ENCODE peak calls at places on chromosome 6, in four cellular contexts. One of them, this sample, is unnamed.

GRCh38 chr6:168159503-168159902 is 80.5 kb upstream of the FRMD1 start:
- DNase-seq in GM23338: no peak
- DNase-seq in transverse colon: no peak
- DNase-seq in CD8-positive, alpha-beta T cell: no peak
- DNase-seq in this sample: no peak

GRCh38 chr6:137866200-137866913 is 702 bp upstream of the TNFAIP3 start:
- DNase-seq in transverse colon: no peak
- DNase-seq in CD8-positive, alpha-beta T cell: peak
- DNase-seq in GM23338: peak
- DNase-seq in this sample: peak

GRCh38 chr6:114342086-114342825 is 567 bp downstream of the HS3ST5 start:
- DNase-seq in transverse colon: peak
- DNase-seq in GM23338: peak
- DNase-seq in CD8-positive, alpha-beta T cell: no peak
- DNase-seq in this sample: peak

GRCh38 chr6:6515691-6516607 is 72.6 kb upstream of the LY86 start:
- DNase-seq in CD8-positive, alpha-beta T cell: peak
- DNase-seq in transverse colon: no peak
- DNase-seq in GM23338: no peak
- DNase-seq in this sample: no peak

GRCh38 chr6:159068904-159069578 is 24.2 kb upstream of the TAGAP start:
- DNase-seq in CD8-positive, alpha-beta T cell: no peak
- DNase-seq in GM23338: peak
- DNase-seq in transverse colon: no peak
- DNase-seq in this sample: no peak

GRCh38 chr6:72553531-72554202 is 68.2 kb upstream of the KCNQ5 start:
- DNase-seq in GM23338: peak
- DNase-seq in CD8-positive, alpha-beta T cell: no peak
- DNase-seq in transverse colon: no peak
- DNase-seq in this sample: no peak

GRCh38 chr6:133923938-133924593 is 29.0 kb upstream of the TBPL1 start:
- DNase-seq in transverse colon: peak
- DNase-seq in GM23338: peak
- DNase-seq in CD8-positive, alpha-beta T cell: peak
- DNase-seq in this sample: peak

GRCh38 chr6:103122766-103123601 is 1729.5 kb downstream of the GRIK2 start:
- DNase-seq in CD8-positive, alpha-beta T cell: no peak
- DNase-seq in GM23338: peak
- DNase-seq in transverse colon: peak
- DNase-seq in this sample: peak

GRCh38 chr6:82458147-82458546 is 94.5 kb downstream of the TPBG start:
- DNase-seq in transverse colon: no peak
- DNase-seq in CD8-positive, alpha-beta T cell: no peak
- DNase-seq in GM23338: no peak
- DNase-seq in this sample: no peak

GRCh38 chr6:142478117-142478516 is 176.3 kb downstream of the ADGRG6 start:
- DNase-seq in CD8-positive, alpha-beta T cell: no peak
- DNase-seq in GM23338: peak
- DNase-seq in transverse colon: no peak
- DNase-seq in this sample: no peak

GRCh38 chr6:94636780-94637385 is 940.5 kb upstream of the MANEA start:
- DNase-seq in transverse colon: no peak
- DNase-seq in GM23338: peak
- DNase-seq in CD8-positive, alpha-beta T cell: no peak
- DNase-seq in this sample: no peak

GRCh38 chr6:154537942-154538341 is 27.5 kb upstream of the CNKSR3 start:
- DNase-seq in GM23338: no peak
- DNase-seq in transverse colon: no peak
- DNase-seq in CD8-positive, alpha-beta T cell: no peak
- DNase-seq in this sample: no peak

GRCh38 chr6:52392944-52393343 is 27.2 kb upstream of the EFHC1 start:
- DNase-seq in CD8-positive, alpha-beta T cell: no peak
- DNase-seq in transverse colon: no peak
- DNase-seq in GM23338: no peak
- DNase-seq in this sample: no peak

GRCh38 chr6:44002591-44003344 is 124.5 kb downstream of the MRPL14 start:
- DNase-seq in CD8-positive, alpha-beta T cell: peak
- DNase-seq in transverse colon: peak
- DNase-seq in GM23338: peak
- DNase-seq in this sample: peak

GRCh38 chr6:141677598-141678211 is 455.0 kb upstream of the GJE1 start:
- DNase-seq in GM23338: peak
- DNase-seq in transverse colon: no peak
- DNase-seq in CD8-positive, alpha-beta T cell: no peak
- DNase-seq in this sample: no peak

GRCh38 chr6:157921685-157922367 is 59.8 kb upstream of the SYNJ2 start:
- DNase-seq in GM23338: no peak
- DNase-seq in CD8-positive, alpha-beta T cell: no peak
- DNase-seq in transverse colon: no peak
- DNase-seq in this sample: no peak

GRCh38 chr6:107673076-107673494 is 151.0 kb downstream of the SCML4 start:
- DNase-seq in transverse colon: no peak
- DNase-seq in GM23338: no peak
- DNase-seq in CD8-positive, alpha-beta T cell: no peak
- DNase-seq in this sample: no peak

GRCh38 chr6:159097256-159097655 is 52.5 kb upstream of the TAGAP start:
- DNase-seq in GM23338: no peak
- DNase-seq in CD8-positive, alpha-beta T cell: peak
- DNase-seq in transverse colon: no peak
- DNase-seq in this sample: peak

GRCh38 chr6:159169557-159170332 is 545 bp downstream of the FNDC1 start:
- DNase-seq in CD8-positive, alpha-beta T cell: no peak
- DNase-seq in GM23338: peak
- DNase-seq in transverse colon: no peak
- DNase-seq in this sample: no peak

GRCh38 chr6:143397229-143398222 is 53.0 kb downstream of the ADAT2 start:
- DNase-seq in GM23338: peak
- DNase-seq in transverse colon: peak
- DNase-seq in CD8-positive, alpha-beta T cell: peak
- DNase-seq in this sample: no peak

GRCh38 chr6:43250992-43251373 is 7.7 kb downstream of the TTBK1 start:
- DNase-seq in CD8-positive, alpha-beta T cell: no peak
- DNase-seq in GM23338: no peak
- DNase-seq in transverse colon: no peak
- DNase-seq in this sample: no peak

GRCh38 chr6:42269553-42269952 is 51.9 kb upstream of the MRPS10 start:
- DNase-seq in transverse colon: peak
- DNase-seq in CD8-positive, alpha-beta T cell: peak
- DNase-seq in GM23338: no peak
- DNase-seq in this sample: no peak

GRCh38 chr6:42696526-42697267 is 25.7 kb downstream of the PRPH2 start:
- DNase-seq in GM23338: no peak
- DNase-seq in transverse colon: peak
- DNase-seq in CD8-positive, alpha-beta T cell: no peak
- DNase-seq in this sample: peak

GRCh38 chr6:147207851-147208754 is 3.9 kb downstream of the STXBP5 start:
- DNase-seq in CD8-positive, alpha-beta T cell: no peak
- DNase-seq in GM23338: no peak
- DNase-seq in transverse colon: no peak
- DNase-seq in this sample: no peak

GRCh38 chr6:131430531-131430930 is 142.5 kb upstream of the ARG1 start:
- DNase-seq in GM23338: no peak
- DNase-seq in transverse colon: no peak
- DNase-seq in CD8-positive, alpha-beta T cell: no peak
- DNase-seq in this sample: no peak

GRCh38 chr6:159254186-159254585 is 85.0 kb downstream of the FNDC1 start:
- DNase-seq in CD8-positive, alpha-beta T cell: no peak
- DNase-seq in transverse colon: no peak
- DNase-seq in GM23338: no peak
- DNase-seq in this sample: no peak

GRCh38 chr6:73696990-73697651 is 1.1 kb downstream of the CD109 start:
- DNase-seq in GM23338: peak
- DNase-seq in CD8-positive, alpha-beta T cell: no peak
- DNase-seq in transverse colon: no peak
- DNase-seq in this sample: no peak

GRCh38 chr6:73700060-73700459 is 4.1 kb downstream of the CD109 start:
- DNase-seq in transverse colon: no peak
- DNase-seq in CD8-positive, alpha-beta T cell: no peak
- DNase-seq in GM23338: no peak
- DNase-seq in this sample: no peak

GRCh38 chr6:73702444-73702843 is 6.4 kb downstream of the CD109 start:
- DNase-seq in GM23338: no peak
- DNase-seq in transverse colon: no peak
- DNase-seq in CD8-positive, alpha-beta T cell: no peak
- DNase-seq in this sample: no peak

GRCh38 chr6:73695619-73696421 is at the start of gene CD109:
- DNase-seq in GM23338: peak
- DNase-seq in CD8-positive, alpha-beta T cell: peak
- DNase-seq in transverse colon: peak
- DNase-seq in this sample: no peak

DNA sequence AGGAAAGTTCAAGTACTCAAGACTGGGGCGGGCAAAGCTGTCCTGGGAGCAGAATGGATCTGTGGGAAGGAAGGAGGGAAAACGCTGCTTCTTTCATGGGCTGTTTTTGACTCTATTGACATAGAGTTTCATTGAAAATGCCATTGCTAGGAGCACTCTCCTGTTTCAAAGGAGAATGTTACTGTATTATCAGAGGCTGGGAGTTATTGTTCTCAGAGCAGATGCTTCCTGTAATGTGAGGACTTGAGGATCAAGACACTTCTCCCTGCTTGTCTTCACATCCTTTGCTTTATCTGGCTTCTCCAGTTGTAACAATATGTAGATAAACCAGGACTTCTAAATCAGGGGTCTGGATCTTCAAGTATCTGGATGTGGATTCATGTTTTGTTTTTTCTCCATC is 3.7 kb downstream of the CD109 start:
- DNase-seq in transverse colon: no peak
- DNase-seq in CD8-positive, alpha-beta T cell: no peak
- DNase-seq in GM23338: no peak
- DNase-seq in this sample: no peak
- H3K27ac ChIP-seq in transverse colon: no peak
- H3K27ac ChIP-seq in CD8-positive, alpha-beta T cell: no peak
- H3K27ac ChIP-seq in GM23338: no peak
- H3K27ac ChIP-seq in this sample: no peak

DNA sequence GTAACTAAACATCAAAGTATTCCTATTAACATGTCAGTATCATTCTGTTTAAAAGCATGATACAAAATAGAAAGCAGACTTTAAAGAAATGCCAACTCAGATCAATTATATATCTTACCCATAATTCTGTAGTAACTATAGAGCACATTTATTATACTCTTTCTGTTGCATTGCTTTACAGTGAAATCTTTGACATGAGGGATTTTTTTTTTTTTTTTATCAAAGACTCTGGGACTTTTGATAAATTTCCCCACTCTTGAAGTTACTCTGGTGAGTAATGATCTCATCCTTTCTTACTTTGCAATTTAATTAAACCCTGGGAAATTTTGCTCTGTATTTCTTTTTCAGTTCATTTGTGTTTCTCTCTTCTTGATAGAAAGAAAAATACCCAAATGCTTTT is 17.4 kb downstream of the ADGRF4 start:
- DNase-seq in transverse colon: no peak
- DNase-seq in GM23338: no peak
- DNase-seq in CD8-positive, alpha-beta T cell: no peak
- DNase-seq in this sample: no peak
- H3K27ac ChIP-seq in transverse colon: no peak
- H3K27ac ChIP-seq in GM23338: no peak
- H3K27ac ChIP-seq in CD8-positive, alpha-beta T cell: no peak
- H3K27ac ChIP-seq in this sample: no peak

GRCh38 chr6:148217051-148217450 is 125.6 kb upstream of the SASH1 start:
- DNase-seq in CD8-positive, alpha-beta T cell: no peak
- DNase-seq in GM23338: no peak
- DNase-seq in transverse colon: no peak
- DNase-seq in this sample: no peak

GRCh38 chr6:148217921-148218320 is 124.7 kb upstream of the SASH1 start:
- DNase-seq in CD8-positive, alpha-beta T cell: no peak
- DNase-seq in GM23338: no peak
- DNase-seq in transverse colon: no peak
- DNase-seq in this sample: no peak

GRCh38 chr6:148221580-148221979 is 121.1 kb upstream of the SASH1 start:
- DNase-seq in GM23338: peak
- DNase-seq in transverse colon: no peak
- DNase-seq in CD8-positive, alpha-beta T cell: no peak
- DNase-seq in this sample: no peak

GRCh38 chr6:148223424-148223842 is 119.2 kb upstream of the SASH1 start:
- DNase-seq in CD8-positive, alpha-beta T cell: no peak
- DNase-seq in transverse colon: no peak
- DNase-seq in GM23338: no peak
- DNase-seq in this sample: no peak

GRCh38 chr6:148218542-148219258 is 123.9 kb upstream of the SASH1 start:
- DNase-seq in CD8-positive, alpha-beta T cell: no peak
- DNase-seq in transverse colon: no peak
- DNase-seq in GM23338: no peak
- DNase-seq in this sample: no peak
- H3K27ac ChIP-seq in CD8-positive, alpha-beta T cell: no peak
- H3K27ac ChIP-seq in transverse colon: no peak
- H3K27ac ChIP-seq in GM23338: no peak
- H3K27ac ChIP-seq in this sample: no peak

GRCh38 chr6:30113843-30114242 is 953 bp upstream of the TRIM31 start:
- DNase-seq in CD8-positive, alpha-beta T cell: no peak
- DNase-seq in GM23338: no peak
- DNase-seq in transverse colon: no peak
- DNase-seq in this sample: no peak

GRCh38 chr6:30116724-30117123 is 3.8 kb upstream of the TRIM31 start:
- DNase-seq in transverse colon: no peak
- DNase-seq in CD8-positive, alpha-beta T cell: no peak
- DNase-seq in GM23338: no peak
- DNase-seq in this sample: no peak

GRCh38 chr6:30111266-30111856 is 1.5 kb downstream of the TRIM31 start:
- DNase-seq in CD8-positive, alpha-beta T cell: no peak
- DNase-seq in transverse colon: no peak
- DNase-seq in GM23338: peak
- DNase-seq in this sample: no peak

GRCh38 chr6:30112402-30113376 is at the start of gene TRIM31:
- DNase-seq in CD8-positive, alpha-beta T cell: no peak
- DNase-seq in transverse colon: no peak
- DNase-seq in GM23338: no peak
- DNase-seq in this sample: no peak

GRCh38 chr6:30113377-30113759 is 478 bp upstream of the TRIM31 start:
- DNase-seq in CD8-positive, alpha-beta T cell: no peak
- DNase-seq in transverse colon: no peak
- DNase-seq in GM23338: no peak
- DNase-seq in this sample: no peak
- H3K27ac ChIP-seq in CD8-positive, alpha-beta T cell: no peak
- H3K27ac ChIP-seq in transverse colon: peak
- H3K27ac ChIP-seq in GM23338: no peak
- H3K27ac ChIP-seq in this sample: no peak